ENCODE peak calls at places on chromosomes 6 and 20, in five cellular contexts. N, Q, L, G and F are unnamed samples.
A peak's percentile ranks its signal among the peaks of the same experiment; 100 is the strongest.

GRCh38 chr20:16710781-16711180 is 19.0 kb upstream of the SNRPB2 start:
- DNase-seq in N (no peak), Q (peak; percentile 51), L (no peak), G (no peak), F (no peak)

GRCh38 chr6:5471637-5472430 is 210.5 kb downstream of the FARS2 start:
- DNase-seq in N (peak; percentile 95), Q (no peak), L (no peak), G (no peak), F (no peak)

GRCh38 chr20:39394461-39394860 is 432.3 kb downstream of the DHX35 start:
- DNase-seq in N (no peak), Q (no peak), L (no peak), G (no peak), F (no peak)

GRCh38 chr6:43060034-43060754 is 763 bp downstream of the KLC4 start:
- DNase-seq in N (no peak), Q (no peak), L (no peak), G (no peak), F (no peak)

GRCh38 chr20:10653593-10654288 is 20.1 kb downstream of the JAG1 start:
- DNase-seq in N (no peak), Q (no peak), L (peak; percentile 31), G (no peak), F (no peak)

GRCh38 chr6:157107915-157108651 is 215.2 kb downstream of the TMEM242 start:
- DNase-seq in N (no peak), Q (no peak), L (peak; percentile 82), G (no peak), F (peak; percentile 78)

GRCh38 chr20:2760381-2761305 is 39.8 kb downstream of the CPXM1 start:
- DNase-seq in N (no peak), Q (no peak), L (no peak), G (no peak), F (no peak)

GRCh38 chr6:161228911-161229591 is 44.8 kb downstream of the AGPAT4 start:
- DNase-seq in N (peak; percentile 22), Q (no peak), L (peak; percentile 85), G (no peak), F (peak; percentile 69)

GRCh38 chr6:125480571-125480970 is 178.8 kb upstream of the HDDC2 start:
- DNase-seq in N (no peak), Q (no peak), L (no peak), G (no peak), F (no peak)

GRCh38 chr6:43420012-43420411 is 7.3 kb upstream of the ABCC10 start:
- DNase-seq in N (no peak), Q (no peak), L (no peak), G (no peak), F (no peak)

GRCh38 chr20:59571591-59572314 is 32.6 kb upstream of the PHACTR3 start:
- DNase-seq in N (peak; percentile 82), Q (peak; percentile 76), L (peak; percentile 28), G (no peak), F (peak; percentile 23)

GRCh38 chr6:68635412-68635705 is 277 bp downstream of the ADGRB3 start:
- DNase-seq in N (no peak), Q (no peak), L (no peak), G (no peak), F (no peak)

GRCh38 chr20:49990310-49990720 is 7.5 kb downstream of the SNAI1 start:
- DNase-seq in N (peak; percentile 31), Q (no peak), L (no peak), G (no peak), F (no peak)

GRCh38 chr6:34391711-34392496 is 565 bp downstream of the NUDT3 start:
- DNase-seq in N (peak; percentile 83), Q (peak; percentile 58), L (peak; percentile 29), G (no peak), F (no peak)

GRCh38 chr6:53979468-53980067 is 131.7 kb upstream of the MLIP start:
- DNase-seq in N (peak; percentile 60), Q (peak; percentile 26), L (no peak), G (no peak), F (peak; percentile 29)

GRCh38 chr20:3935295-3935955 is 46.2 kb downstream of the PANK2 start:
- DNase-seq in N (no peak), Q (no peak), L (peak; percentile 40), G (no peak), F (no peak)

GRCh38 chr20:38726849-38727601 is 2.7 kb downstream of the SLC32A1 start:
- DNase-seq in N (peak; percentile 93), Q (peak; percentile 87), L (no peak), G (no peak), F (no peak)

GRCh38 chr20:33014336-33015113 is 7.0 kb downstream of the BPIFB2 start:
- DNase-seq in N (peak; percentile 10), Q (no peak), L (no peak), G (no peak), F (no peak)

GRCh38 chr6:38527371-38527770 is 112.4 kb downstream of the BTBD9 start:
- DNase-seq in N (no peak), Q (no peak), L (no peak), G (no peak), F (no peak)

GRCh38 chr6:33895296-33895695 is 91.5 kb upstream of the MLN start:
- DNase-seq in N (no peak), Q (no peak), L (no peak), G (no peak), F (no peak)

GRCh38 chr6:163716690-163717089 is 302.2 kb downstream of the QKI start:
- DNase-seq in N (no peak), Q (peak; percentile 35), L (no peak), G (no peak), F (no peak)

GRCh38 chr6:69069881-69070280 is 434.8 kb downstream of the ADGRB3 start:
- DNase-seq in N (no peak), Q (no peak), L (no peak), G (no peak), F (no peak)

GRCh38 chr20:50284811-50285375 is 94.3 kb downstream of the CEBPB start:
- DNase-seq in N (no peak), Q (no peak), L (no peak), G (no peak), F (no peak)

GRCh38 chr20:300345-300744 is 3.0 kb downstream of the ZCCHC3 start:
- DNase-seq in N (no peak), Q (no peak), L (no peak), G (no peak), F (no peak)

GRCh38 chr20:59360934-59361333 is 60.5 kb downstream of the EDN3 start:
- DNase-seq in N (no peak), Q (no peak), L (no peak), G (no peak), F (no peak)

GRCh38 chr6:67221226-67221625 is 1413.9 kb upstream of the ADGRB3 start:
- DNase-seq in N (no peak), Q (no peak), L (peak; percentile 23), G (no peak), F (no peak)

GRCh38 chr6:44727651-44728630 is 340.4 kb downstream of the CDC5L start:
- DNase-seq in N (no peak), Q (no peak), L (no peak), G (no peak), F (no peak)

GRCh38 chr6:89082439-89082838 is 1.9 kb downstream of the PNRC1 start:
- DNase-seq in N (no peak), Q (no peak), L (no peak), G (no peak), F (no peak)

GRCh38 chr6:1481326-1481725 is 92.0 kb downstream of the FOXF2 start:
- DNase-seq in N (no peak), Q (no peak), L (peak; percentile 96), G (no peak), F (peak; percentile 50)

GRCh38 chr6:136822051-136822378 is 377 bp upstream of the PEX7 start:
- DNase-seq in N (peak; percentile 7), Q (peak; percentile 6), L (peak; percentile 41), G (no peak), F (peak; percentile 6)

GRCh38 chr20:3051385-3052019 is 5.7 kb downstream of the MRPS26 start:
- DNase-seq in N (no peak), Q (no peak), L (no peak), G (no peak), F (no peak)